ENCODE peak calls at places on chromosomes 12 and 14, in six cellular contexts. R is activated CD4-positive, alpha-beta T cell treated with anti-CD3 and anti-CD28 coated beads for 24 hours; D is kidney glomerular epithelial cell; N is iPS-NIHi11; U is activated T-helper 1 cell treated with Interleukin-2 at 50 U/mL for 16 hours; J is M059J. S is an unnamed sample.

GRCh38 chr12:47307680-47308399 is 228.1 kb upstream of the AMIGO2 start:
- DNase-seq in R (peak; percentile 24), D (peak; percentile 68), N (peak; percentile 61), U (peak; percentile 31), J (peak; percentile 79), S (peak; percentile 84)

GRCh38 chr12:33438025-33438772 is 1.4 kb downstream of the SYT10 start:
- DNase-seq in R (no peak), D (no peak), N (no peak), U (no peak), J (no peak), S (no peak)

GRCh38 chr12:78149459-78149858 is 318.8 kb downstream of the NAV3 start:
- DNase-seq in R (no peak), D (no peak), N (no peak), U (no peak), J (no peak), S (no peak)

GRCh38 chr12:47990351-47991105 is 13.7 kb downstream of the COL2A1 start:
- DNase-seq in R (no peak), D (no peak), N (no peak), U (peak; percentile 13), J (peak; percentile 19), S (no peak)

GRCh38 chr12:87923361-87923760 is 105.8 kb downstream of the C12orf50 start:
- DNase-seq in R (no peak), D (no peak), N (no peak), U (no peak), J (no peak), S (no peak)

GRCh38 chr12:22046968-22047390 is 961 bp downstream of the CMAS start:
- DNase-seq in R (no peak), D (no peak), N (no peak), U (no peak), J (no peak), S (peak; percentile 21)

GRCh38 chr12:78568326-78569020 is 296.1 kb upstream of the SYT1 start:
- DNase-seq in R (no peak), D (peak; percentile 70), N (no peak), U (no peak), J (peak; percentile 69), S (peak; percentile 71)

GRCh38 chr14:75322746-75323145 is 44.1 kb downstream of the FOS start:
- DNase-seq in R (no peak), D (no peak), N (peak; percentile 44), U (no peak), J (no peak), S (no peak)

GRCh38 chr12:122527478-122527944 is 462 bp downstream of the KNTC1 start:
- DNase-seq in R (no peak), D (no peak), N (peak; percentile 43), U (no peak), J (peak; percentile 60), S (peak; percentile 47)

GRCh38 chr12:124949066-124949465 is 34.6 kb upstream of the UBC start:
- DNase-seq in R (no peak), D (no peak), N (no peak), U (no peak), J (no peak), S (no peak)

GRCh38 chr12:52147367-52147972 is 44.3 kb downstream of the KRT80 start:
- DNase-seq in R (no peak), D (peak; percentile 92), N (peak; percentile 67), U (no peak), J (peak; percentile 98), S (peak; percentile 99)

GRCh38 chr12:99983721-99984258 is 946 bp downstream of the ANKS1B start:
- DNase-seq in R (no peak), D (no peak), N (peak; percentile 23), U (no peak), J (no peak), S (no peak)

GRCh38 chr12:47773062-47773857 is at the start of gene SLC48A1:
- DNase-seq in R (peak; percentile 53), D (no peak), N (peak; percentile 97), U (peak; percentile 69), J (peak; percentile 49), S (peak; percentile 76)

GRCh38 chr12:85820117-85820516 is 16.1 kb downstream of the RASSF9 start:
- DNase-seq in R (no peak), D (no peak), N (no peak), U (no peak), J (no peak), S (no peak)

GRCh38 chr12:101855364-101855884 is 22.0 kb upstream of the DRAM1 start:
- DNase-seq in R (no peak), D (no peak), N (no peak), U (no peak), J (no peak), S (no peak)

GRCh38 chr14:102758087-102758486 is 19.2 kb upstream of the TRAF3 start:
- DNase-seq in R (no peak), D (no peak), N (no peak), U (no peak), J (no peak), S (no peak)

GRCh38 chr12:108757842-108758241 is 26.5 kb upstream of the CORO1C start:
- DNase-seq in R (no peak), D (no peak), N (no peak), U (no peak), J (no peak), S (no peak)